ENCODE peak calls at places on chromosomes 12 and 14, in seven cellular contexts. X is H7; P is CD4-positive, alpha-beta memory T cell; W is aorta; B is cardiac fibroblast; E is fibroblast of lung; U is lower lobe of right lung. Q is an unnamed sample.

GRCh38 chr12:90026516-90026915 is 317.9 kb upstream of the ATP2B1 start:
- DNase-seq in X (no peak), P (no peak), W (no peak), B (no peak), E (no peak), U (no peak), Q (no peak)

GRCh38 chr12:10111451-10111850 is 12.7 kb upstream of the CLEC1A start:
- DNase-seq in X (no peak), P (no peak), W (no peak), B (no peak), E (no peak), U (no peak), Q (no peak)

GRCh38 chr14:76489667-76490066 is 113.7 kb downstream of the ESRRB start:
- DNase-seq in X (no peak), P (no peak), W (no peak), B (no peak), E (no peak), U (no peak), Q (no peak)

GRCh38 chr12:131818821-131819585 is 9.2 kb upstream of the MMP17 start:
- DNase-seq in X (peak; percentile 35), P (no peak), W (no peak), B (no peak), E (no peak), U (no peak), Q (no peak)

GRCh38 chr14:81427348-81428058 is 27.4 kb upstream of the STON2 start:
- DNase-seq in X (no peak), P (no peak), W (peak; percentile 62), B (no peak), E (peak; percentile 21), U (peak; percentile 48), Q (no peak)

GRCh38 chr12:10615532-10615931 is 2.1 kb upstream of the MAGOHB start:
- DNase-seq in X (no peak), P (no peak), W (no peak), B (no peak), E (no peak), U (no peak), Q (no peak)

GRCh38 chr12:14999421-15000047 is 26.7 kb downstream of the PDE6H start:
- DNase-seq in X (no peak), P (no peak), W (no peak), B (peak; percentile 39), E (peak; percentile 82), U (no peak), Q (peak; percentile 57)

GRCh38 chr12:113436993-113437728 is 15.0 kb downstream of the SDSL start:
- DNase-seq in X (no peak), P (no peak), W (no peak), B (no peak), E (no peak), U (no peak), Q (no peak)

GRCh38 chr12:49903700-49904423 is at the start of gene FAIM2:
- DNase-seq in X (peak; percentile 90), P (peak; percentile 41), W (peak; percentile 71), B (peak; percentile 42), E (peak; percentile 56), U (peak; percentile 60), Q (peak; percentile 28)
- H3K4me3 ChIP-seq in X (peak within 1 kb of the TSS; percentile 36), P (no peak within 1 kb of the TSS), W (peak within 1 kb of the TSS; percentile 41), B (peak within 1 kb of the TSS; percentile 28), E (peak within 1 kb of the TSS; percentile 40), U (peak within 1 kb of the TSS; percentile 49), Q (peak within 1 kb of the TSS; percentile 15)

GRCh38 chr14:102164241-102164641 is 24.5 kb downstream of the WDR20 start:
- DNase-seq in X (no peak), P (no peak), W (no peak), B (peak; percentile 56), E (peak; percentile 43), U (no peak), Q (peak; percentile 35)
- H3K4me3 ChIP-seq in X (no peak overlapping the region), P (no peak overlapping the region), W (no peak overlapping the region), B (no peak overlapping the region), E (no peak overlapping the region), U (no peak overlapping the region), Q (no peak overlapping the region)

GRCh38 chr12:21526053-21526452 is at the start of gene SPX:
- DNase-seq in X (no peak), P (no peak), W (no peak), B (peak; percentile 42), E (no peak), U (no peak), Q (no peak)
- H3K4me3 ChIP-seq in X (peak within 1 kb of the TSS; percentile 68), P (peak within 1 kb of the TSS; percentile 27), W (peak within 1 kb of the TSS; percentile 44), B (peak within 1 kb of the TSS; percentile 66), E (no peak within 1 kb of the TSS), U (peak within 1 kb of the TSS; percentile 61), Q (peak within 1 kb of the TSS; percentile 61)

DNA sequence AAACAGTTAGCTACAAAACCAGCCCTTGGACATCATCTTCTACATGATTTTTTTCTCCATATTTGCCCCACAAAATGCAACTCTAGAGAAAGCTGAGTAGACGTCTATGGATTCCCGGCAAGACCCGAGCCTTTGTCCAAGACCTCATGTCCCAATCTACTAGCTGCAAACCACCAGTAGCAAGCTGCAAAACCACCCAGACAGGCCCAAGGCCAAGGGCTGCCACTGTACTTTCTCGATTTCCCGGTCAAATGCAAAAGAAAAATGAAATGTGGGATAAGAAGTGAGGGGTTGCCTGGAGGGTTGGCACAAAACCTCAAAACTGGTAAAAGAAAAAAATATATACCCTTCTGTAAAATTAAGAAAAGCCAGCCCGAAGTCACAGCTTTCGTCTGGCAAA is 2.9 kb upstream of the SIX6 start:
- DNase-seq in X (no peak), P (no peak), W (no peak), B (no peak), E (no peak), U (no peak), Q (no peak)
- H3K4me3 ChIP-seq in X (no peak overlapping the region), P (no peak overlapping the region), W (no peak overlapping the region), B (no peak overlapping the region), E (no peak overlapping the region), U (no peak overlapping the region), Q (no peak overlapping the region)

GRCh38 chr14:106619618-106620017 is 1093.2 kb downstream of the TMEM121 start:
- DNase-seq in X (no peak), P (no peak), W (no peak), B (peak; percentile 1), E (no peak), U (no peak), Q (no peak)
- H3K4me3 ChIP-seq in X (no peak overlapping the region), P (no peak overlapping the region), W (no peak overlapping the region), B (no peak overlapping the region), E (no peak overlapping the region), U (no peak overlapping the region), Q (no peak overlapping the region)

GRCh38 chr12:11732760-11733159 is 83.3 kb downstream of the ETV6 start:
- DNase-seq in X (no peak), P (no peak), W (no peak), B (no peak), E (no peak), U (no peak), Q (no peak)
- H3K4me3 ChIP-seq in X (no peak overlapping the region), P (no peak overlapping the region), W (no peak overlapping the region), B (no peak overlapping the region), E (no peak overlapping the region), U (no peak overlapping the region), Q (no peak overlapping the region)

GRCh38 chr14:53151523-53151866 is 1.6 kb downstream of the DDHD1 start:
- DNase-seq in X (no peak), P (no peak), W (no peak), B (no peak), E (no peak), U (no peak), Q (peak; percentile 19)

GRCh38 chr14:53148612-53149202 is 4.4 kb downstream of the DDHD1 start:
- DNase-seq in X (no peak), P (no peak), W (no peak), B (peak; percentile 16), E (no peak), U (no peak), Q (no peak)

GRCh38 chr14:53147893-53148292 is 5.2 kb downstream of the DDHD1 start:
- DNase-seq in X (no peak), P (no peak), W (no peak), B (no peak), E (no peak), U (no peak), Q (no peak)

GRCh38 chr14:53151867-53152626 is 1.1 kb downstream of the DDHD1 start:
- DNase-seq in X (peak; percentile 74), P (peak; percentile 76), W (peak; percentile 78), B (peak; percentile 54), E (peak; percentile 47), U (peak; percentile 77), Q (peak; percentile 55)

GRCh38 chr14:53149656-53150319 is 3.3 kb downstream of the DDHD1 start:
- DNase-seq in X (no peak), P (no peak), W (no peak), B (no peak), E (no peak), U (no peak), Q (no peak)
- H3K4me3 ChIP-seq in X (no peak overlapping the region), P (no peak overlapping the region), W (no peak overlapping the region), B (no peak overlapping the region), E (no peak overlapping the region), U (no peak overlapping the region), Q (no peak overlapping the region)

Q was measured in astrocyte of the spinal cord.